ENCODE peak calls at places on chromosome 22, in six cellular contexts. B is cardiac fibroblast, O is skeletal muscle cell, L is omental fat pad, G is KBM-7, W is HCT116. T is an unnamed sample.

GRCh38 chr22:49013707-49014106 is 814.0 kb downstream of the BRD1 start:
- DNase-seq in B (no peak), O (no peak), L (no peak), G (no peak), W (no peak), T (no peak)

GRCh38 chr22:33835196-33835788 is 85.0 kb downstream of the LARGE1 start:
- DNase-seq in B (no peak), O (no peak), L (no peak), G (no peak), W (no peak), T (no peak)

GRCh38 chr22:19957445-19957844 is 15.8 kb upstream of the TXNRD2 start:
- DNase-seq in B (no peak), O (no peak), L (no peak), G (no peak), W (no peak), T (no peak)

GRCh38 chr22:17269224-17269606 is 50.0 kb upstream of the ADA2 start:
- DNase-seq in B (no peak), O (no peak), L (no peak), G (no peak), W (no peak), T (no peak)

GRCh38 chr22:46025225-46025972 is 48.4 kb upstream of the WNT7B start:
- DNase-seq in B (no peak), O (no peak), L (no peak), G (no peak), W (no peak), T (no peak)

GRCh38 chr22:45597460-45598192 is 74.0 kb upstream of the ATXN10 start:
- DNase-seq in B (no peak), O (no peak), L (no peak), G (no peak), W (no peak), T (peak)

GRCh38 chr22:24134090-24134846 is 47.0 kb upstream of the SUSD2 start:
- DNase-seq in B (no peak), O (no peak), L (no peak), G (peak), W (no peak), T (no peak)

GRCh38 chr22:39959640-39960447 is at the start of gene TMA7B:
- DNase-seq in B (peak), O (peak), L (no peak), G (peak), W (no peak), T (no peak)